ENCODE peak calls at places on chromosomes 11 and 22, in ten cellular contexts. One of them, this sample, is unnamed.

GRCh38 chr11:95337175-95337957 is 106.4 kb upstream of the SESN3 start:
- DNase-seq in neuronal stem cell: peak
- DNase-seq in left ventricle myocardium superior: peak
- DNase-seq in GM23338: peak
- DNase-seq in H7: peak
- DNase-seq in activated CD8-positive, alpha-beta T cell treated with anti-CD3 and anti-CD28 coated beads, Interleukin-2, amount 10 ng/mL, durations not matched to agents 7 days and 5 days: peak
- DNase-seq in stimulated activated CD8-positive, alpha-beta memory T cell treated with anti-CD3 and anti-CD28 coated beads, Interleukin-4, amount 100 ng/mL, for 48 hours: peak
- DNase-seq in right lobe of liver: peak
- DNase-seq in cerebellum: peak
- DNase-seq in IMR-90: peak
- DNase-seq in this sample: no peak

GRCh38 chr11:86230196-86230813 is 14.2 kb upstream of the EED start:
- DNase-seq in neuronal stem cell: no peak
- DNase-seq in left ventricle myocardium superior: no peak
- DNase-seq in GM23338: no peak
- DNase-seq in H7: no peak
- DNase-seq in activated CD8-positive, alpha-beta T cell treated with anti-CD3 and anti-CD28 coated beads, Interleukin-2, amount 10 ng/mL, durations not matched to agents 7 days and 5 days: no peak
- DNase-seq in stimulated activated CD8-positive, alpha-beta memory T cell treated with anti-CD3 and anti-CD28 coated beads, Interleukin-4, amount 100 ng/mL, for 48 hours: no peak
- DNase-seq in right lobe of liver: no peak
- DNase-seq in cerebellum: no peak
- DNase-seq in IMR-90: no peak
- DNase-seq in this sample: no peak

GRCh38 chr11:119084663-119085522 is at the start of gene HMBS:
- DNase-seq in neuronal stem cell: peak
- DNase-seq in left ventricle myocardium superior: peak
- DNase-seq in GM23338: peak
- DNase-seq in H7: peak
- DNase-seq in activated CD8-positive, alpha-beta T cell treated with anti-CD3 and anti-CD28 coated beads, Interleukin-2, amount 10 ng/mL, durations not matched to agents 7 days and 5 days: peak
- DNase-seq in stimulated activated CD8-positive, alpha-beta memory T cell treated with anti-CD3 and anti-CD28 coated beads, Interleukin-4, amount 100 ng/mL, for 48 hours: peak
- DNase-seq in right lobe of liver: peak
- DNase-seq in cerebellum: peak
- DNase-seq in IMR-90: peak
- DNase-seq in this sample: peak

GRCh38 chr11:129733384-129733783 is 82.3 kb upstream of the TMEM45B start:
- DNase-seq in neuronal stem cell: no peak
- DNase-seq in left ventricle myocardium superior: no peak
- DNase-seq in GM23338: no peak
- DNase-seq in H7: no peak
- DNase-seq in activated CD8-positive, alpha-beta T cell treated with anti-CD3 and anti-CD28 coated beads, Interleukin-2, amount 10 ng/mL, durations not matched to agents 7 days and 5 days: no peak
- DNase-seq in stimulated activated CD8-positive, alpha-beta memory T cell treated with anti-CD3 and anti-CD28 coated beads, Interleukin-4, amount 100 ng/mL, for 48 hours: no peak
- DNase-seq in right lobe of liver: no peak
- DNase-seq in cerebellum: no peak
- DNase-seq in IMR-90: no peak
- DNase-seq in this sample: no peak

GRCh38 chr11:95076416-95076815 is 9.7 kb downstream of the SRSF8 start:
- DNase-seq in neuronal stem cell: no peak
- DNase-seq in left ventricle myocardium superior: no peak
- DNase-seq in GM23338: no peak
- DNase-seq in H7: no peak
- DNase-seq in activated CD8-positive, alpha-beta T cell treated with anti-CD3 and anti-CD28 coated beads, Interleukin-2, amount 10 ng/mL, durations not matched to agents 7 days and 5 days: peak
- DNase-seq in stimulated activated CD8-positive, alpha-beta memory T cell treated with anti-CD3 and anti-CD28 coated beads, Interleukin-4, amount 100 ng/mL, for 48 hours: no peak
- DNase-seq in right lobe of liver: no peak
- DNase-seq in cerebellum: no peak
- DNase-seq in IMR-90: peak
- DNase-seq in this sample: no peak

GRCh38 chr11:65432686-65433582 is 10.3 kb downstream of the NEAT1 start:
- DNase-seq in neuronal stem cell: no peak
- DNase-seq in left ventricle myocardium superior: no peak
- DNase-seq in GM23338: peak
- DNase-seq in H7: no peak
- DNase-seq in activated CD8-positive, alpha-beta T cell treated with anti-CD3 and anti-CD28 coated beads, Interleukin-2, amount 10 ng/mL, durations not matched to agents 7 days and 5 days: no peak
- DNase-seq in stimulated activated CD8-positive, alpha-beta memory T cell treated with anti-CD3 and anti-CD28 coated beads, Interleukin-4, amount 100 ng/mL, for 48 hours: no peak
- DNase-seq in right lobe of liver: no peak
- DNase-seq in cerebellum: no peak
- DNase-seq in IMR-90: peak
- DNase-seq in this sample: no peak

GRCh38 chr11:119380816-119381185 is 689 bp downstream of the USP2 start:
- DNase-seq in neuronal stem cell: no peak
- DNase-seq in left ventricle myocardium superior: no peak
- DNase-seq in GM23338: peak
- DNase-seq in H7: peak
- DNase-seq in activated CD8-positive, alpha-beta T cell treated with anti-CD3 and anti-CD28 coated beads, Interleukin-2, amount 10 ng/mL, durations not matched to agents 7 days and 5 days: no peak
- DNase-seq in stimulated activated CD8-positive, alpha-beta memory T cell treated with anti-CD3 and anti-CD28 coated beads, Interleukin-4, amount 100 ng/mL, for 48 hours: no peak
- DNase-seq in right lobe of liver: no peak
- DNase-seq in cerebellum: no peak
- DNase-seq in IMR-90: no peak
- DNase-seq in this sample: no peak

GRCh38 chr11:13638436-13638835 is 30.0 kb upstream of the FAR1 start:
- DNase-seq in neuronal stem cell: no peak
- DNase-seq in left ventricle myocardium superior: no peak
- DNase-seq in GM23338: no peak
- DNase-seq in H7: no peak
- DNase-seq in activated CD8-positive, alpha-beta T cell treated with anti-CD3 and anti-CD28 coated beads, Interleukin-2, amount 10 ng/mL, durations not matched to agents 7 days and 5 days: no peak
- DNase-seq in stimulated activated CD8-positive, alpha-beta memory T cell treated with anti-CD3 and anti-CD28 coated beads, Interleukin-4, amount 100 ng/mL, for 48 hours: no peak
- DNase-seq in right lobe of liver: no peak
- DNase-seq in cerebellum: no peak
- DNase-seq in IMR-90: no peak
- DNase-seq in this sample: no peak

GRCh38 chr11:67286621-67287333 is 2.3 kb upstream of the ANKRD13D start:
- DNase-seq in neuronal stem cell: no peak
- DNase-seq in left ventricle myocardium superior: peak
- DNase-seq in GM23338: peak
- DNase-seq in H7: peak
- DNase-seq in activated CD8-positive, alpha-beta T cell treated with anti-CD3 and anti-CD28 coated beads, Interleukin-2, amount 10 ng/mL, durations not matched to agents 7 days and 5 days: no peak
- DNase-seq in stimulated activated CD8-positive, alpha-beta memory T cell treated with anti-CD3 and anti-CD28 coated beads, Interleukin-4, amount 100 ng/mL, for 48 hours: no peak
- DNase-seq in right lobe of liver: no peak
- DNase-seq in cerebellum: no peak
- DNase-seq in IMR-90: no peak
- DNase-seq in this sample: no peak

GRCh38 chr11:88188251-88189030 is 13.2 kb upstream of the RAB38 start:
- DNase-seq in neuronal stem cell: no peak
- DNase-seq in left ventricle myocardium superior: no peak
- DNase-seq in GM23338: no peak
- DNase-seq in H7: no peak
- DNase-seq in activated CD8-positive, alpha-beta T cell treated with anti-CD3 and anti-CD28 coated beads, Interleukin-2, amount 10 ng/mL, durations not matched to agents 7 days and 5 days: no peak
- DNase-seq in stimulated activated CD8-positive, alpha-beta memory T cell treated with anti-CD3 and anti-CD28 coated beads, Interleukin-4, amount 100 ng/mL, for 48 hours: no peak
- DNase-seq in right lobe of liver: no peak
- DNase-seq in cerebellum: no peak
- DNase-seq in IMR-90: no peak
- DNase-seq in this sample: no peak

GRCh38 chr22:16774911-16775529 is 50.2 kb downstream of the XKR3 start:
- DNase-seq in neuronal stem cell: no peak
- DNase-seq in left ventricle myocardium superior: no peak
- DNase-seq in GM23338: no peak
- DNase-seq in H7: no peak
- DNase-seq in activated CD8-positive, alpha-beta T cell treated with anti-CD3 and anti-CD28 coated beads, Interleukin-2, amount 10 ng/mL, durations not matched to agents 7 days and 5 days: no peak
- DNase-seq in stimulated activated CD8-positive, alpha-beta memory T cell treated with anti-CD3 and anti-CD28 coated beads, Interleukin-4, amount 100 ng/mL, for 48 hours: no peak
- DNase-seq in right lobe of liver: no peak
- DNase-seq in cerebellum: no peak
- DNase-seq in IMR-90: no peak
- DNase-seq in this sample: no peak

GRCh38 chr11:61467609-61468401 is 37.9 kb downstream of the SDHAF2 start:
- DNase-seq in neuronal stem cell: no peak
- DNase-seq in left ventricle myocardium superior: peak
- DNase-seq in GM23338: no peak
- DNase-seq in H7: no peak
- DNase-seq in activated CD8-positive, alpha-beta T cell treated with anti-CD3 and anti-CD28 coated beads, Interleukin-2, amount 10 ng/mL, durations not matched to agents 7 days and 5 days: no peak
- DNase-seq in stimulated activated CD8-positive, alpha-beta memory T cell treated with anti-CD3 and anti-CD28 coated beads, Interleukin-4, amount 100 ng/mL, for 48 hours: no peak
- DNase-seq in right lobe of liver: no peak
- DNase-seq in cerebellum: no peak
- DNase-seq in IMR-90: no peak
- DNase-seq in this sample: no peak

GRCh38 chr11:111566324-111566723 is 25.8 kb downstream of the LAYN start:
- DNase-seq in neuronal stem cell: no peak
- DNase-seq in left ventricle myocardium superior: no peak
- DNase-seq in GM23338: peak
- DNase-seq in H7: no peak
- DNase-seq in activated CD8-positive, alpha-beta T cell treated with anti-CD3 and anti-CD28 coated beads, Interleukin-2, amount 10 ng/mL, durations not matched to agents 7 days and 5 days: no peak
- DNase-seq in stimulated activated CD8-positive, alpha-beta memory T cell treated with anti-CD3 and anti-CD28 coated beads, Interleukin-4, amount 100 ng/mL, for 48 hours: no peak
- DNase-seq in right lobe of liver: no peak
- DNase-seq in cerebellum: no peak
- DNase-seq in IMR-90: no peak
- DNase-seq in this sample: no peak

GRCh38 chr22:46581580-46582244 is 38.5 kb upstream of the GRAMD4 start:
- DNase-seq in neuronal stem cell: no peak
- DNase-seq in left ventricle myocardium superior: peak
- DNase-seq in GM23338: no peak
- DNase-seq in H7: no peak
- DNase-seq in activated CD8-positive, alpha-beta T cell treated with anti-CD3 and anti-CD28 coated beads, Interleukin-2, amount 10 ng/mL, durations not matched to agents 7 days and 5 days: no peak
- DNase-seq in stimulated activated CD8-positive, alpha-beta memory T cell treated with anti-CD3 and anti-CD28 coated beads, Interleukin-4, amount 100 ng/mL, for 48 hours: no peak
- DNase-seq in right lobe of liver: peak
- DNase-seq in cerebellum: no peak
- DNase-seq in IMR-90: no peak
- DNase-seq in this sample: no peak

GRCh38 chr11:117071344-117071787 is 26.9 kb downstream of the SIK3 start:
- DNase-seq in neuronal stem cell: no peak
- DNase-seq in left ventricle myocardium superior: no peak
- DNase-seq in GM23338: peak
- DNase-seq in H7: no peak
- DNase-seq in activated CD8-positive, alpha-beta T cell treated with anti-CD3 and anti-CD28 coated beads, Interleukin-2, amount 10 ng/mL, durations not matched to agents 7 days and 5 days: no peak
- DNase-seq in stimulated activated CD8-positive, alpha-beta memory T cell treated with anti-CD3 and anti-CD28 coated beads, Interleukin-4, amount 100 ng/mL, for 48 hours: no peak
- DNase-seq in right lobe of liver: peak
- DNase-seq in cerebellum: peak
- DNase-seq in IMR-90: no peak
- DNase-seq in this sample: no peak

GRCh38 chr11:119340335-119341221 is at the start of gene C1QTNF5:
- DNase-seq in neuronal stem cell: no peak
- DNase-seq in left ventricle myocardium superior: peak
- DNase-seq in GM23338: peak
- DNase-seq in H7: peak
- DNase-seq in activated CD8-positive, alpha-beta T cell treated with anti-CD3 and anti-CD28 coated beads, Interleukin-2, amount 10 ng/mL, durations not matched to agents 7 days and 5 days: no peak
- DNase-seq in stimulated activated CD8-positive, alpha-beta memory T cell treated with anti-CD3 and anti-CD28 coated beads, Interleukin-4, amount 100 ng/mL, for 48 hours: no peak
- DNase-seq in right lobe of liver: peak
- DNase-seq in cerebellum: no peak
- DNase-seq in IMR-90: peak
- DNase-seq in this sample: no peak

GRCh38 chr22:27986459-27986858 is 67.4 kb upstream of the PITPNB start:
- DNase-seq in neuronal stem cell: no peak
- DNase-seq in left ventricle myocardium superior: no peak
- DNase-seq in GM23338: no peak
- DNase-seq in H7: no peak
- DNase-seq in activated CD8-positive, alpha-beta T cell treated with anti-CD3 and anti-CD28 coated beads, Interleukin-2, amount 10 ng/mL, durations not matched to agents 7 days and 5 days: no peak
- DNase-seq in stimulated activated CD8-positive, alpha-beta memory T cell treated with anti-CD3 and anti-CD28 coated beads, Interleukin-4, amount 100 ng/mL, for 48 hours: peak
- DNase-seq in right lobe of liver: peak
- DNase-seq in cerebellum: no peak
- DNase-seq in IMR-90: no peak
- DNase-seq in this sample: no peak

GRCh38 chr11:12865871-12866595 is 143.1 kb upstream of the RASSF10 start:
- DNase-seq in neuronal stem cell: no peak
- DNase-seq in left ventricle myocardium superior: no peak
- DNase-seq in GM23338: no peak
- DNase-seq in H7: no peak
- DNase-seq in activated CD8-positive, alpha-beta T cell treated with anti-CD3 and anti-CD28 coated beads, Interleukin-2, amount 10 ng/mL, durations not matched to agents 7 days and 5 days: no peak
- DNase-seq in stimulated activated CD8-positive, alpha-beta memory T cell treated with anti-CD3 and anti-CD28 coated beads, Interleukin-4, amount 100 ng/mL, for 48 hours: no peak
- DNase-seq in right lobe of liver: no peak
- DNase-seq in cerebellum: peak
- DNase-seq in IMR-90: no peak
- DNase-seq in this sample: no peak

GRCh38 chr11:106879029-106879428 is 139.2 kb downstream of the GUCY1A2 start:
- DNase-seq in neuronal stem cell: no peak
- DNase-seq in left ventricle myocardium superior: no peak
- DNase-seq in GM23338: no peak
- DNase-seq in H7: no peak
- DNase-seq in activated CD8-positive, alpha-beta T cell treated with anti-CD3 and anti-CD28 coated beads, Interleukin-2, amount 10 ng/mL, durations not matched to agents 7 days and 5 days: no peak
- DNase-seq in stimulated activated CD8-positive, alpha-beta memory T cell treated with anti-CD3 and anti-CD28 coated beads, Interleukin-4, amount 100 ng/mL, for 48 hours: no peak
- DNase-seq in right lobe of liver: no peak
- DNase-seq in cerebellum: no peak
- DNase-seq in IMR-90: no peak
- DNase-seq in this sample: no peak

GRCh38 chr22:41201146-41201545 is 4.0 kb upstream of the L3MBTL2 start:
- DNase-seq in neuronal stem cell: no peak
- DNase-seq in left ventricle myocardium superior: no peak
- DNase-seq in GM23338: no peak
- DNase-seq in H7: no peak
- DNase-seq in activated CD8-positive, alpha-beta T cell treated with anti-CD3 and anti-CD28 coated beads, Interleukin-2, amount 10 ng/mL, durations not matched to agents 7 days and 5 days: no peak
- DNase-seq in stimulated activated CD8-positive, alpha-beta memory T cell treated with anti-CD3 and anti-CD28 coated beads, Interleukin-4, amount 100 ng/mL, for 48 hours: no peak
- DNase-seq in right lobe of liver: no peak
- DNase-seq in cerebellum: no peak
- DNase-seq in IMR-90: no peak
- DNase-seq in this sample: no peak

GRCh38 chr11:89545701-89546100 is 54.5 kb upstream of the NOX4 start:
- DNase-seq in neuronal stem cell: no peak
- DNase-seq in left ventricle myocardium superior: no peak
- DNase-seq in GM23338: no peak
- DNase-seq in H7: no peak
- DNase-seq in activated CD8-positive, alpha-beta T cell treated with anti-CD3 and anti-CD28 coated beads, Interleukin-2, amount 10 ng/mL, durations not matched to agents 7 days and 5 days: no peak
- DNase-seq in stimulated activated CD8-positive, alpha-beta memory T cell treated with anti-CD3 and anti-CD28 coated beads, Interleukin-4, amount 100 ng/mL, for 48 hours: no peak
- DNase-seq in right lobe of liver: no peak
- DNase-seq in cerebellum: no peak
- DNase-seq in IMR-90: no peak
- DNase-seq in this sample: no peak

GRCh38 chr22:46462726-46463371 is 74.6 kb downstream of the CELSR1 start:
- DNase-seq in neuronal stem cell: no peak
- DNase-seq in left ventricle myocardium superior: no peak
- DNase-seq in GM23338: no peak
- DNase-seq in H7: no peak
- DNase-seq in activated CD8-positive, alpha-beta T cell treated with anti-CD3 and anti-CD28 coated beads, Interleukin-2, amount 10 ng/mL, durations not matched to agents 7 days and 5 days: no peak
- DNase-seq in stimulated activated CD8-positive, alpha-beta memory T cell treated with anti-CD3 and anti-CD28 coated beads, Interleukin-4, amount 100 ng/mL, for 48 hours: no peak
- DNase-seq in right lobe of liver: no peak
- DNase-seq in cerebellum: no peak
- DNase-seq in IMR-90: peak
- DNase-seq in this sample: no peak

GRCh38 chr11:10664005-10664404 is 29.6 kb downstream of the IRAG1 start:
- DNase-seq in neuronal stem cell: no peak
- DNase-seq in left ventricle myocardium superior: peak
- DNase-seq in GM23338: no peak
- DNase-seq in H7: no peak
- DNase-seq in activated CD8-positive, alpha-beta T cell treated with anti-CD3 and anti-CD28 coated beads, Interleukin-2, amount 10 ng/mL, durations not matched to agents 7 days and 5 days: no peak
- DNase-seq in stimulated activated CD8-positive, alpha-beta memory T cell treated with anti-CD3 and anti-CD28 coated beads, Interleukin-4, amount 100 ng/mL, for 48 hours: no peak
- DNase-seq in right lobe of liver: no peak
- DNase-seq in cerebellum: no peak
- DNase-seq in IMR-90: no peak
- DNase-seq in this sample: no peak

GRCh38 chr11:587978-588380 is 11.7 kb downstream of the PHRF1 start:
- DNase-seq in neuronal stem cell: no peak
- DNase-seq in left ventricle myocardium superior: no peak
- DNase-seq in GM23338: no peak
- DNase-seq in H7: no peak
- DNase-seq in activated CD8-positive, alpha-beta T cell treated with anti-CD3 and anti-CD28 coated beads, Interleukin-2, amount 10 ng/mL, durations not matched to agents 7 days and 5 days: peak
- DNase-seq in stimulated activated CD8-positive, alpha-beta memory T cell treated with anti-CD3 and anti-CD28 coated beads, Interleukin-4, amount 100 ng/mL, for 48 hours: peak
- DNase-seq in right lobe of liver: peak
- DNase-seq in cerebellum: no peak
- DNase-seq in IMR-90: peak
- DNase-seq in this sample: no peak

GRCh38 chr11:12719221-12719620 is 45.0 kb downstream of the TEAD1 start:
- DNase-seq in neuronal stem cell: peak
- DNase-seq in left ventricle myocardium superior: no peak
- DNase-seq in GM23338: peak
- DNase-seq in H7: no peak
- DNase-seq in activated CD8-positive, alpha-beta T cell treated with anti-CD3 and anti-CD28 coated beads, Interleukin-2, amount 10 ng/mL, durations not matched to agents 7 days and 5 days: no peak
- DNase-seq in stimulated activated CD8-positive, alpha-beta memory T cell treated with anti-CD3 and anti-CD28 coated beads, Interleukin-4, amount 100 ng/mL, for 48 hours: no peak
- DNase-seq in right lobe of liver: no peak
- DNase-seq in cerebellum: no peak
- DNase-seq in IMR-90: peak
- DNase-seq in this sample: no peak

GRCh38 chr11:105315287-105315686 is 175.7 kb upstream of the CARD18 start:
- DNase-seq in neuronal stem cell: no peak
- DNase-seq in left ventricle myocardium superior: no peak
- DNase-seq in GM23338: peak
- DNase-seq in H7: peak
- DNase-seq in activated CD8-positive, alpha-beta T cell treated with anti-CD3 and anti-CD28 coated beads, Interleukin-2, amount 10 ng/mL, durations not matched to agents 7 days and 5 days: no peak
- DNase-seq in stimulated activated CD8-positive, alpha-beta memory T cell treated with anti-CD3 and anti-CD28 coated beads, Interleukin-4, amount 100 ng/mL, for 48 hours: no peak
- DNase-seq in right lobe of liver: no peak
- DNase-seq in cerebellum: no peak
- DNase-seq in IMR-90: no peak
- DNase-seq in this sample: peak